ENCODE peak calls at places on chromosomes 6 and 20, in ten cellular contexts. Q is HFFc6; D is activated CD4-positive, CD25-positive, alpha-beta regulatory T cell treated with anti-CD3 and anti-CD28 coated beads, Interleukin-2, amount 50 U/mL, for 72 hours; V is A549; J is H54; G is astrocyte of the spinal cord; C is ecto neural progenitor cell; M is GM20000; T is body of pancreas; O is MM.1S. N is an unnamed sample.
A peak's percentile ranks its signal among the peaks of the same experiment; 100 is the strongest.

GRCh38 chr20:12207875-12208274 is 290.2 kb downstream of the BTBD3 start:
- DNase-seq in Q (no peak), D (no peak), V (peak; percentile 6), J (no peak), G (peak; percentile 41), C (peak; percentile 51), M (no peak), T (peak; percentile 44), O (peak; percentile 46), N (peak; percentile 39)

GRCh38 chr20:4951299-4951698 is 50.0 kb downstream of the SLC23A2 start:
- DNase-seq in Q (peak; percentile 69), D (no peak), V (peak; percentile 41), J (peak; percentile 52), G (peak; percentile 88), C (no peak), M (no peak), T (no peak), O (no peak), N (peak; percentile 84)

GRCh38 chr6:147227770-147228320 is 23.6 kb downstream of the STXBP5 start:
- DNase-seq in Q (no peak), D (no peak), V (no peak), J (no peak), G (no peak), C (no peak), M (no peak), T (no peak), O (no peak), N (no peak)

GRCh38 chr6:51049288-51049982 is 230.8 kb downstream of the TFAP2B start:
- DNase-seq in Q (no peak), D (no peak), V (no peak), J (no peak), G (no peak), C (no peak), M (no peak), T (no peak), O (no peak), N (no peak)

GRCh38 chr20:645318-646106 is 7.5 kb downstream of the SRXN1 start:
- DNase-seq in Q (peak; percentile 33), D (peak; percentile 85), V (peak; percentile 91), J (peak; percentile 92), G (peak; percentile 70), C (peak; percentile 89), M (peak; percentile 94), T (peak; percentile 60), O (peak; percentile 73), N (peak; percentile 56)

GRCh38 chr6:110799181-110799580 is 16.1 kb downstream of the CDK19 start:
- DNase-seq in Q (no peak), D (no peak), V (no peak), J (no peak), G (no peak), C (no peak), M (no peak), T (no peak), O (no peak), N (no peak)

GRCh38 chr6:89610149-89610642 is 28.4 kb downstream of the LYRM2 start:
- DNase-seq in Q (peak; percentile 17), D (peak; percentile 74), V (peak; percentile 38), J (peak; percentile 26), G (peak; percentile 15), C (peak; percentile 77), M (peak; percentile 71), T (peak; percentile 66), O (peak; percentile 63), N (peak; percentile 37)

GRCh38 chr20:51542033-51542893 is at the start of gene NFATC2:
- DNase-seq in Q (no peak), D (peak; percentile 70), V (no peak), J (no peak), G (no peak), C (peak; percentile 73), M (peak; percentile 95), T (peak; percentile 74), O (peak; percentile 64), N (no peak)

GRCh38 chr6:136752554-136752953 is 39.7 kb downstream of the MAP3K5 start:
- DNase-seq in Q (no peak), D (no peak), V (no peak), J (no peak), G (no peak), C (peak; percentile 53), M (no peak), T (no peak), O (peak; percentile 30), N (no peak)

GRCh38 chr20:46694484-46694883 is 5.2 kb upstream of the TP53RK start:
- DNase-seq in Q (peak; percentile 32), D (no peak), V (no peak), J (no peak), G (peak; percentile 18), C (no peak), M (no peak), T (no peak), O (peak; percentile 38), N (peak; percentile 32)

GRCh38 chr6:24566020-24566752 is 71.4 kb downstream of the ALDH5A1 start:
- DNase-seq in Q (peak; percentile 37), D (no peak), V (no peak), J (no peak), G (no peak), C (no peak), M (no peak), T (no peak), O (no peak), N (peak; percentile 8)

GRCh38 chr6:3071568-3071967 is 3.3 kb downstream of the RIPK1 start:
- DNase-seq in Q (no peak), D (no peak), V (no peak), J (no peak), G (no peak), C (no peak), M (no peak), T (no peak), O (no peak), N (no peak)

GRCh38 chr6:156875062-156875461 is 97.9 kb downstream of the ARID1B start:
- DNase-seq in Q (no peak), D (no peak), V (no peak), J (no peak), G (no peak), C (no peak), M (no peak), T (no peak), O (no peak), N (no peak)

GRCh38 chr20:17611540-17612286 is 41.8 kb downstream of the DSTN start:
- DNase-seq in Q (peak; percentile 58), D (no peak), V (peak; percentile 31), J (peak; percentile 19), G (no peak), C (peak; percentile 54), M (no peak), T (peak; percentile 60), O (peak; percentile 21), N (no peak)

GRCh38 chr20:31494131-31494530 is 19.0 kb downstream of the REM1 start:
- DNase-seq in Q (peak; percentile 48), D (no peak), V (peak; percentile 43), J (peak; percentile 50), G (no peak), C (no peak), M (no peak), T (no peak), O (peak; percentile 16), N (peak; percentile 59)

GRCh38 chr20:18165553-18165952 is 27.9 kb downstream of the KAT14 start:
- DNase-seq in Q (no peak), D (no peak), V (no peak), J (no peak), G (no peak), C (no peak), M (no peak), T (no peak), O (no peak), N (no peak)

GRCh38 chr6:1865585-1865984 is 255.9 kb downstream of the FOXC1 start:
- DNase-seq in Q (no peak), D (no peak), V (no peak), J (no peak), G (no peak), C (no peak), M (no peak), T (no peak), O (no peak), N (no peak)

N was measured in A172.